ENCODE peak calls at places on chromosomes 2 and 18, in four cellular contexts. Q is SK-N-SH, T is HepG2, S is GM12878. L is an unnamed sample.

GRCh38 chr2:151860210-151860609 is 32.0 kb upstream of the ARL5A start:
- DNase-seq in Q (no peak), T (no peak), S (no peak), L (no peak)

GRCh38 chr2:101502095-101502494 is 27.2 kb upstream of the RFX8 start:
- DNase-seq in S (no peak), Q (no peak), T (no peak), L (no peak)

GRCh38 chr2:178767099-178768060 is 39.8 kb downstream of the TTN start:
- DNase-seq in S (no peak), T (no peak), Q (no peak), L (no peak)

GRCh38 chr18:49127606-49128190 is 176.9 kb upstream of the SMAD7 start:
- DNase-seq in S (no peak), T (no peak), Q (no peak), L (no peak)

GRCh38 chr2:74850816-74851566 is 17.1 kb downstream of the HK2 start:
- DNase-seq in Q (no peak), S (no peak), T (no peak), L (no peak)

GRCh38 chr2:854460-854859 is 96.2 kb upstream of the SNTG2 start:
- DNase-seq in Q (no peak), S (no peak), T (peak; percentile 34), L (peak; percentile 61)

GRCh38 chr2:141598982-141599381 is 531.8 kb downstream of the LRP1B start:
- DNase-seq in Q (no peak), T (no peak), S (no peak), L (no peak)

GRCh38 chr2:118774458-118775133 is 72.9 kb downstream of the EN1 start:
- DNase-seq in Q (peak; percentile 75), T (no peak), S (no peak), L (peak; percentile 83)

GRCh38 chr2:161030260-161031063 is 129.8 kb upstream of the TANK start:
- DNase-seq in T (peak; percentile 45), S (no peak), Q (no peak), L (no peak)

GRCh38 chr2:230434677-230435324 is 18.8 kb downstream of the SP100 start:
- DNase-seq in Q (no peak), S (no peak), T (no peak), L (no peak)

GRCh38 chr2:139480251-139480650 is 700.1 kb upstream of the NXPH2 start:
- DNase-seq in Q (no peak), T (no peak), S (no peak), L (no peak)

GRCh38 chr2:223947711-223948205 is 2.6 kb upstream of the WDFY1 start:
- DNase-seq in T (no peak), S (no peak), Q (no peak), L (no peak)

GRCh38 chr2:28297531-28297930 is 95.1 kb upstream of the FOSL2 start:
- DNase-seq in Q (no peak), S (no peak), T (no peak), L (no peak)

GRCh38 chr2:126858013-126858412 is 40.7 kb upstream of the TEX51 start:
- DNase-seq in T (no peak), Q (peak; percentile 84), S (no peak), L (no peak)

GRCh38 chr18:46899274-46899948 is 17.9 kb downstream of the PIAS2 start:
- DNase-seq in T (no peak), S (no peak), Q (no peak), L (no peak)

GRCh38 chr2:31476511-31477171 is 62.1 kb upstream of the XDH start:
- DNase-seq in Q (no peak), T (no peak), S (no peak), L (no peak)

GRCh38 chr18:63292844-63293683 is 26.5 kb downstream of the BCL2 start:
- DNase-seq in Q (no peak), T (no peak), S (no peak), L (no peak)

GRCh38 chr2:47488870-47489584 is 86.1 kb downstream of the MSH2 start:
- DNase-seq in T (peak; percentile 19), Q (no peak), S (no peak), L (no peak)

GRCh38 chr2:154713605-154714004 is 15.1 kb downstream of the KCNJ3 start:
- DNase-seq in S (no peak), Q (no peak), T (no peak), L (no peak)

GRCh38 chr2:168935810-168936581 is 34.9 kb downstream of the G6PC2 start:
- DNase-seq in Q (no peak), S (no peak), T (no peak), L (no peak)

GRCh38 chr2:120133572-120134244 is 89.5 kb downstream of the TMEM185B start:
- DNase-seq in T (no peak), Q (no peak), S (no peak), L (no peak)

GRCh38 chr2:188511346-188511745 is 219.7 kb downstream of the GULP1 start:
- DNase-seq in S (no peak), T (no peak), Q (no peak), L (no peak)

GRCh38 chr18:65221736-65222135 is 529.1 kb upstream of the CDH7 start:
- DNase-seq in S (no peak), Q (no peak), T (no peak), L (no peak)

GRCh38 chr18:47795448-47795843 is 135.0 kb downstream of the SMAD2 start:
- DNase-seq in S (no peak), T (no peak), Q (peak; percentile 40), L (no peak)

GRCh38 chr18:8813621-8814020 is 108.3 kb downstream of the MTCL1 start:
- DNase-seq in T (no peak), Q (no peak), S (no peak), L (no peak)

GRCh38 chr18:9705183-9705864 is 2.8 kb upstream of the RAB31 start:
- DNase-seq in T (no peak), S (no peak), Q (no peak), L (peak; percentile 10)

GRCh38 chr2:222610746-222611145 is 45.1 kb downstream of the FARSB start:
- DNase-seq in S (no peak), T (no peak), Q (no peak), L (no peak)

GRCh38 chr2:27870724-27871123 is 19.5 kb downstream of the RBKS start:
- DNase-seq in T (no peak), Q (no peak), S (no peak), L (no peak)

GRCh38 chr2:138034536-138034935 is 70.3 kb downstream of the HNMT start:
- DNase-seq in T (no peak), S (no peak), Q (no peak), L (no peak)

GRCh38 chr2:218423584-218423983 is 4.7 kb downstream of the VIL1 start:
- DNase-seq in S (no peak), Q (no peak), T (no peak), L (no peak)

GRCh38 chr2:170122883-170123547 is 54.9 kb upstream of the MYO3B start:
- DNase-seq in S (no peak), T (peak; percentile 49), Q (no peak), L (no peak)

GRCh38 chr18:26419746-26420145 is 128.6 kb downstream of the KCTD1 start:
- DNase-seq in Q (peak; percentile 78), S (no peak), T (no peak), L (no peak)

GRCh38 chr2:83516503-83516902 is 942.6 kb downstream of the SUCLG1 start:
- DNase-seq in Q (no peak), T (no peak), S (no peak), L (peak; percentile 4)

GRCh38 chr2:145743016-145743415 is 1223.1 kb upstream of the ZEB2 start:
- DNase-seq in Q (no peak), S (no peak), T (no peak), L (no peak)

DNA sequence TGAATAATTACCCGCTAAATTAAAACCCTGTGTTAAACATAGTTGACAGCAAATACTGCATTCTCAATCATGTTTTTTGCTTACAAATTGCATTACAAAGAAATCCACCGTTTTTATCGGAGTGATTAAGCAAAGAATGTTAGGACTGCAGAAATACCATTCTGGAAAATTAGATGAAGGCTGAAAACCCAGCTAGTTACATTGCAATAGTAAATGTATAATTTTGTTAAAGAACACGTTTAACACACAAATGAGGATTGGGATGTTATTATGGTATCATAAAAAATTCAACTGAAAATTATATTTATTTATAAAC is 12.3 kb upstream of the GBX2 start:
- DNase-seq in S (no peak), T (no peak), Q (no peak), L (no peak)
- TF ChIP-seq FOXM1 in S (no peak), T (no peak), Q (no peak), L (no peak)

GRCh38 chr2:207202645-207203044 is 36.9 kb upstream of the KLF7 start:
- DNase-seq in Q (no peak), S (no peak), T (peak; percentile 28), L (peak; percentile 22)
- TF ChIP-seq FOXM1 in Q (no peak), S (no peak), T (no peak), L (no peak)

GRCh38 chr18:78861116-78861515 is 118.5 kb upstream of the SALL3 start:
- DNase-seq in Q (no peak), S (no peak), T (no peak), L (no peak)
- TF ChIP-seq FOXM1 in Q (no peak), S (no peak), T (no peak), L (no peak)

GRCh38 chr2:88815243-88816096 is 124.0 kb downstream of the RPIA start:
- DNase-seq in Q (no peak), T (no peak), S (no peak), L (no peak)
- TF ChIP-seq FOXM1 in Q (no peak), T (no peak), S (no peak), L (no peak)